ENCODE peak calls at places on chromosomes 11 and 22, in five cellular contexts. J is OCI-LY7, B is hepatocyte, Z is fibroblast of lung, N is endothelial cell of umbilical vein. G is an unnamed sample.

GRCh38 chr22:26835929-26836528 is 178.6 kb downstream of the MIAT start:
- DNase-seq in J (peak), B (peak), N (peak), Z (no peak), G (peak)

GRCh38 chr11:118996926-118997626 is 862 bp upstream of the CENATAC start:
- DNase-seq in Z (peak), B (no peak), N (peak), J (peak), G (peak)

GRCh38 chr11:128645968-128646367 is 47.9 kb upstream of the FLI1 start:
- DNase-seq in Z (no peak), B (no peak), N (peak), J (no peak), G (no peak)

GRCh38 chr11:18384157-18384641 is 10.2 kb upstream of the LDHA start:
- DNase-seq in Z (peak), B (peak), N (peak), J (peak), G (no peak)

GRCh38 chr11:70184396-70184795 is 18.7 kb upstream of the FADD start:
- DNase-seq in J (no peak), Z (no peak), N (no peak), B (no peak), G (no peak)

GRCh38 chr11:7605544-7605943 is 67.8 kb downstream of the CYB5R2 start:
- DNase-seq in N (peak), J (no peak), Z (peak), B (peak), G (no peak)

GRCh38 chr22:39174498-39175120 is 22.1 kb upstream of the CBX7 start:
- DNase-seq in Z (peak), J (peak), N (peak), B (peak), G (no peak)

GRCh38 chr11:35943761-35944502 is at the start of gene LDLRAD3:
- DNase-seq in J (no peak), Z (peak), N (peak), B (peak), G (no peak)

GRCh38 chr11:134510171-134510570 is 98.1 kb upstream of the B3GAT1 start:
- DNase-seq in Z (no peak), J (no peak), N (no peak), B (no peak), G (no peak)

GRCh38 chr11:75024764-75025211 is 36.1 kb downstream of the NEU3 start:
- DNase-seq in Z (no peak), B (no peak), J (no peak), N (no peak), G (peak)

GRCh38 chr11:75023446-75024067 is 34.8 kb downstream of the NEU3 start:
- DNase-seq in N (no peak), B (no peak), J (no peak), Z (no peak), G (no peak)

GRCh38 chr11:75022759-75023396 is 34.1 kb downstream of the NEU3 start:
- DNase-seq in B (peak), J (peak), N (peak), Z (peak), G (peak)

GRCh38 chr11:75025561-75025960 is 36.8 kb downstream of the NEU3 start:
- DNase-seq in Z (no peak), N (no peak), J (no peak), B (no peak), G (no peak)

GRCh38 chr11:75024068-75024449 is 35.3 kb downstream of the NEU3 start:
- DNase-seq in B (no peak), N (no peak), J (no peak), Z (no peak), G (no peak)
- H2AFZ ChIP-seq in B (no peak), N (no peak), J (no peak), Z (no peak), G (no peak)

GRCh38 chr11:132719684-132720083 is 812.6 kb downstream of the OPCML start:
- DNase-seq in Z (peak), J (no peak), B (no peak), N (no peak), G (no peak)
- H3K4me2 ChIP-seq in Z (no peak), J (no peak), B (no peak), N (no peak), G (no peak)

GRCh38 chr11:64971421-64972233 is at the start of gene MAJIN:
- DNase-seq in Z (peak), B (peak), J (no peak), N (peak), G (no peak)
- H2AFZ ChIP-seq in Z (peak), B (no peak), J (no peak), N (peak), G (no peak)

GRCh38 chr22:42754658-42755057 is 34.0 kb upstream of the A4GALT start:
- DNase-seq in Z (peak), J (no peak), B (peak), N (no peak), G (no peak)

GRCh38 chr22:42758929-42759629 is 38.4 kb upstream of the A4GALT start:
- DNase-seq in J (no peak), N (no peak), Z (peak), B (no peak), G (no peak)

GRCh38 chr22:42752912-42753311 is 32.2 kb upstream of the A4GALT start:
- DNase-seq in B (no peak), Z (no peak), J (no peak), N (no peak), G (no peak)

GRCh38 chr22:42760806-42761565 is 40.3 kb upstream of the A4GALT start:
- DNase-seq in J (peak), N (no peak), Z (no peak), B (no peak), G (no peak)

GRCh38 chr22:42757475-42757874 is 36.8 kb upstream of the A4GALT start:
- DNase-seq in N (no peak), J (no peak), B (no peak), Z (peak), G (peak)
- H3K4me2 ChIP-seq in N (no peak), J (peak), B (no peak), Z (no peak), G (no peak)

DNA sequence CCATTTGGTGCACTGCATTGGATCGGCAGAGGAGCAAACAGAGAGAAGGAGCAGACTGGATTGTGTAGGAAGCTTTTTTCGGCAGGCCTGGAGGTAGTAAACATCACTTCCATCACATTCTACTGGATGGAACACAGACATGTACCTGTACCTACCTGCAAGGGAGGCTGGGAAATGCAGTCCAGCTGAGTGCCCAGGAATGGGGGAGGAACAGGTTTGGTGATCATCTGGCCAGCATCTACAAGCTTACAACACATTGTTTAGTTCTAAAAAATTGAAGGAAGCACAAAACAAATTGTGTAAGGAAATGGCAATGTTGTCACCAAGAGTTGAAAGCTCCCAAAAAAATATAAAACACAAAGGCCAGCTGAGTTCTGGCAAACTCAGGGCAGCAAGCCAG is 19.1 kb downstream of the SMIM38 start:
- DNase-seq in B (no peak), Z (no peak), J (no peak), N (no peak), G (no peak)
- H2AFZ ChIP-seq in B (no peak), Z (no peak), J (no peak), N (no peak), G (no peak)

DNA sequence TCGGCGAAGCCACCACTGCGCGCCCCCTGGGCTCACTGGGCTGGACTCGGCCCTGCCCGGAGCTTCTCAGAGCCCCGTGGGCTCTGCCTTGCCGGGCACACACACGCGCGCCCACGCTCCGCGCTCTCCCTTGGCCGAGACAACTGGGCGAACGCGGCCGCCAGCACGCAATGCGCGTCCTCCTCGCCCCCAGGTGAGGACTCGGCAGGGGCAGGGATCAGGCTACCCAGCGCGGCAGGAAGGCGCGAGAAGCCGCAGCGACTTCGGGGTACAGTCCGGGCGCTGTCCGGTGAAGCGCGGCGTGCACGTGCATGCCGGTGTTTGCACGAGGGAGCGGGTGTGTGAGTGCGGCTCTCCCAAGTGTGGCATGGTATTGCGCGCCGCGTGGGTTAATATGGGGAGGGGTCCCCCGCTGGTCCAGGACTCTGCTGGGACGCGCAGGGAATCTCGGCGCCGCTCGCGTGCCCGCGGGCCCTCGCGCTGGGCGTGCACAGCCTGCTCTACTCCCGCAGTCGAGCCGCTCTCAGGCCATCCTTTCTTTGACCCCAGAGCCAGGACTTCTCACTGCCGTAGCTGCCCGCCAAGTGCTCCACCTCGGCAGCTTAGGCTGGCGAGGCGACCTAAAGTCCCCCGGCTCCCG is 5.5 kb downstream of the WNT7B start:
- DNase-seq in N (no peak), J (no peak), B (no peak), Z (peak), G (no peak)
- H3K4me2 ChIP-seq in N (peak), J (no peak), B (peak), Z (peak), G (no peak)

DNA sequence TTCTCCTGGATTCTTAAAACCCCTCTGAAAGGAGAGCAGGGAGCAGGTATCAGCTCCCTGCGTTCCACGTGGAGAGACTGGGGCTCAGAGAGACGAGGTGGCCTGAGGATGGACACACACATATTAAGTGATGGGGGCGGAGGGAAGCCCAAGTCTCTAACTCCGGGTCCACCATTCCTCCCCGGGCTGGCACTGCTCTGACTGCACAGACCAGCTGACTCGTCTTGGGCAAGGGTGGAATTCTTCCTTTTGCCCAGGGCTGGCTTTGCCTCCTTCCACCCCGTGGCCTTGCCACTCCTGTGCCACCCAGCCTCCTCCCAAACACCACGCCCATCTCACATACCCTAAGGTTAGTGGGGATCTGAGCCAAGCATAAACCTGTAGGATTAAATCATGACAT is 65.0 kb downstream of the BUD13 start:
- DNase-seq in Z (no peak), B (no peak), N (no peak), J (no peak), G (no peak)
- H2AFZ ChIP-seq in Z (no peak), B (no peak), N (no peak), J (no peak), G (no peak)

G was measured in Karpas-422.